ENCODE peak calls at places on chromosomes 3 and 15, in seven cellular contexts. J is adrenal gland, V is cardiac muscle cell, E is colonic mucosa, N is tibial artery, Y is psoas muscle, B is right atrium auricular region. S is an unnamed sample.
A peak's percentile ranks its signal among the peaks of the same experiment; 100 is the strongest.

GRCh38 chr3:45473841-45474240 is 85.5 kb downstream of the LARS2 start:
- DNase-seq in E (no peak), V (no peak), N (no peak), Y (peak; percentile 28), J (no peak), B (no peak), S (no peak)

GRCh38 chr3:121418182-121418581 is 127.6 kb downstream of the POLQ start:
- DNase-seq in V (no peak), N (no peak), Y (no peak), E (no peak), J (no peak), B (no peak), S (no peak)

GRCh38 chr3:164608554-164609276 is 469.6 kb downstream of the SI start:
- DNase-seq in B (no peak), Y (no peak), E (no peak), V (no peak), J (no peak), N (no peak), S (no peak)

GRCh38 chr3:50254577-50255250 is 14.2 kb upstream of the SEMA3B start:
- DNase-seq in B (peak; percentile 91), V (no peak), Y (peak; percentile 65), E (no peak), N (peak; percentile 83), J (no peak), S (no peak)

GRCh38 chr15:88920186-88920891 is 7.2 kb upstream of the MFGE8 start:
- DNase-seq in V (no peak), N (no peak), Y (peak; percentile 50), B (peak; percentile 56), J (no peak), E (no peak), S (peak; percentile 69)

GRCh38 chr15:59396660-59397059 is 24.0 kb upstream of the MYO1E start:
- DNase-seq in N (no peak), J (no peak), E (no peak), B (no peak), V (no peak), Y (no peak), S (no peak)

GRCh38 chr3:12285003-12285555 is 3.8 kb upstream of the PPARG start:
- DNase-seq in J (no peak), N (no peak), V (no peak), Y (no peak), E (no peak), B (no peak), S (no peak)

GRCh38 chr3:86787091-86787490 is 203.9 kb downstream of the VGLL3 start:
- DNase-seq in V (no peak), E (no peak), Y (no peak), B (no peak), J (no peak), N (no peak), S (no peak)

GRCh38 chr15:59453474-59454215 is 15.7 kb downstream of the FAM81A start:
- DNase-seq in J (no peak), E (no peak), B (no peak), N (no peak), V (no peak), Y (no peak), S (no peak)

GRCh38 chr3:56928379-56929068 is 126.8 kb upstream of the ARHGEF3 start:
- DNase-seq in V (no peak), B (no peak), Y (no peak), J (no peak), N (no peak), E (no peak), S (peak; percentile 67)

GRCh38 chr3:182690163-182690562 is 103.1 kb upstream of the ATP11B start:
- DNase-seq in Y (no peak), V (no peak), E (no peak), B (no peak), N (no peak), J (no peak), S (no peak)

GRCh38 chr3:100533176-100533575 is 40.8 kb downstream of the TMEM45A start:
- DNase-seq in E (no peak), B (no peak), J (no peak), N (no peak), Y (no peak), V (no peak), S (no peak)

GRCh38 chr15:74326759-74327158 is 40.7 kb downstream of the CYP11A1 start:
- DNase-seq in N (no peak), Y (no peak), V (no peak), E (no peak), J (peak; percentile 85), B (no peak), S (no peak)

GRCh38 chr3:139552632-139553335 is 13.2 kb upstream of the RBP1 start:
- DNase-seq in B (no peak), N (no peak), Y (no peak), E (no peak), V (no peak), J (no peak), S (no peak)

GRCh38 chr3:183937601-183938286 is 53.1 kb upstream of the PARL start:
- DNase-seq in V (no peak), N (no peak), B (no peak), J (no peak), E (no peak), Y (no peak), S (no peak)

GRCh38 chr15:62063851-62064635 is 2.7 kb upstream of the C2CD4A start:
- DNase-seq in J (no peak), Y (no peak), B (no peak), N (no peak), E (no peak), V (no peak), S (no peak)

GRCh38 chr15:34055868-34056595 is 17.0 kb upstream of the AVEN start:
- DNase-seq in E (no peak), B (no peak), J (no peak), N (no peak), Y (no peak), V (no peak), S (no peak)

DNA sequence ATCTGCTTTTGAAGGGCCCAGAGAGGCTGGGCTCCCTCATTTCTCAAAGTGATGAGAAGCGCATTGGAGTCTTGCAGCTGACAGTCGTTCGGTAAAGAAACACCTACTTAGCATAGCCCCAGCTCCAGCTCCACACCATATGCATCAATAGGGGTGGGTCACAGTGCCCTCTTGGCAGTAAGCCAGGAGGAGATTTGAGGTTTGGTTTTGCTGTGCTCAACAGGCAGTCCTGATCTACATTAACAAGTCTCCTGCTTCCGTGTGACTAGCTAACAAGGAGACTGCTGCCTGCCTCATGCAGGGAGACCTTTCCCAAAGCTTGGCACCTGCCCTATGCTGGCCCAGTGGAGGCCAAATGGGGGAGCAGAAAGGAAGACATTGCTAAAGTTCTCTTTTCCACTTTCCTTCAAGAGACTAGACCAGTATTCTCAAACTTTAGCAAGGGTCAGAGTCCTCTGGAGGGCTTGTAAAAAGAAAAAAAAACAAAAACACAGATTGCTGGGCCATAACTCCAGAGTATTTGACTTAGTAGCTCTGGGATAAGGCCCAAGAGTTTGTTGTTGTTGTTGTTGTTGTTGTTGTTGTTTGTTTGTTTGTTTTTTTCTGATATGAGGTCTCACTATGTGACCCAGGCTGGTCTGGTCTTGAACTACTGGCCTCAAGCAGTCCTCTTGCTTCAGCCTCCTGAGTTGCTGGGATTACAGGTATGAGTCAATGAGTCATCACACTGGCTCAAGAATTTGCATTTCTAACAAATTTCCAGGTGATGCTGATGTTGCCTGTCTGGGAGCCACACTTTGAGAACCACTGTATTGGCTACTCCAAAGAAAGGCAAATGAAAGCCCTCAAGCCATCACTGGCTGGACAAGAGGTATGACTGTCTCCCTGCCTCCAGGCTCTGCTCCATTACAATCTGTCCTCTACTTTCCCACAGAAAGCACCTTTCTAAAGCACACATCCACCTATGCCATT is 294.9 kb downstream of the RORA start:
- DNase-seq in N (no peak), V (no peak), J (no peak), E (no peak), B (no peak), Y (no peak), S (no peak)
- H3K27ac ChIP-seq in N (peak overlapping the region; percentile 26), V (no peak overlapping the region), J (no peak overlapping the region), E (no peak overlapping the region), B (no peak overlapping the region), Y (peak overlapping the region; percentile 60), S (no peak overlapping the region)

GRCh38 chr3:52049503-52049902 is 6.9 kb downstream of the DUSP7 start:
- DNase-seq in N (no peak), E (no peak), Y (no peak), V (no peak), J (no peak), B (no peak), S (no peak)
- H3K27ac ChIP-seq in N (peak overlapping the region; percentile 90), E (no peak overlapping the region), Y (no peak overlapping the region), V (peak overlapping the region; percentile 53), J (no peak overlapping the region), B (peak overlapping the region; percentile 15), S (peak overlapping the region; percentile 53)

DNA sequence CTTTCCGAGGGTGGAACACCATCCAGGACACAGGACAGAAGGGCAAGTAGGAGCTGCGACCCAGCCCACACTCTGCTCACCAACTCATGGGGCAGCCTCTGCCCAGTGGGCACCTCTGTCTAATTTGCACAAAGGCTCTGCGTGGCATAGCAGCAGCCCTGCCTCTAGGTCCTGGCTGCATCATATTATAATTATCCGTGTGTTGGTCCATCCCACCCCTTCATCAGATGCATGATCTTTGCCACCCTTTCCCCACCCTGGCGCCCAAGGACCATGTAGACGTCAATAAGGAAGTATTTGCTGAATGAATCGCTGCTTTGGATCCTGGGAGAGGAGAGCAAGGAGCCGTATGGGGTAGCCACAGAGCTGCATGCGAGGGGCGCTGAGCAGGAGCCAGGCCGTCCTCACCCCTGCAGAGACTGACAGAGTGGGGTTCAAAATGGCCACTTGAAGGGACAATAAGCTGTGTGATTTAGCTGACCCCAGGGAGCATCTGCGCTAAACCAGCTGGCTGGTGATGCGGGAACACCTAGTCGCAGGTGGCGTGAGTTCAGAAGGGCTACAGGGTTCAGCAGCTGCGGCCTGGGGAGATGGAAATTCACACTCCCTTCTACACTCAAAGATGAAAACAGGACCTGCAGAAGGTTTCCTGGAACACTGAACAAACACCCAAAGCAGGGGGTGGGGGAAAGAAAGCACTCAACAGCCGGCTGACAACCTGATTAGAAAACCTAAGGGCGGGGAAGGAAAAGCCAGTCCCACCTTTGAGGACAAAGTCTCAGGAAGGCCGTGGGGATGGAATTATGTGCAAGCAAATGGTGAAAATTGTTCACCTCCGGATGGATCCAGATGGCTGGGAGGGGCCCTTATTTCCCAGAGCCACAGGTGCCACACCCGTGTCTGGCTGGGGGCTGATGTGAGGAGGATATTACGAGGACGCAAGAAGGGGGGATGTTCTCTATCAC is 6.4 kb downstream of the MGLL start:
- DNase-seq in B (no peak), N (no peak), Y (no peak), E (peak; percentile 93), J (no peak), V (no peak), S (no peak)
- H3K27ac ChIP-seq in B (peak overlapping the region; percentile 89), N (no peak overlapping the region), Y (peak overlapping the region; percentile 93), E (peak overlapping the region; percentile 90), J (no peak overlapping the region), V (no peak overlapping the region), S (no peak overlapping the region)

GRCh38 chr3:123406598-123406997 is 42.3 kb downstream of the ADCY5 start:
- DNase-seq in J (peak; percentile 38), N (peak; percentile 84), Y (peak; percentile 57), B (peak; percentile 78), V (peak; percentile 73), E (peak; percentile 54), S (no peak)

GRCh38 chr3:123401836-123402530 is 46.9 kb downstream of the ADCY5 start:
- DNase-seq in E (no peak), V (no peak), N (peak; percentile 64), B (peak; percentile 69), J (no peak), Y (no peak), S (no peak)

GRCh38 chr3:123405936-123406510 is 42.9 kb downstream of the ADCY5 start:
- DNase-seq in V (no peak), Y (no peak), B (no peak), N (no peak), E (no peak), J (no peak), S (no peak)

GRCh38 chr3:123405021-123405420 is 43.9 kb downstream of the ADCY5 start:
- DNase-seq in N (no peak), B (no peak), V (no peak), Y (no peak), E (no peak), J (no peak), S (no peak)

GRCh38 chr3:123404391-123404790 is 44.5 kb downstream of the ADCY5 start:
- DNase-seq in V (no peak), Y (no peak), N (no peak), J (no peak), B (no peak), E (no peak), S (no peak)
- H3K27ac ChIP-seq in V (no peak overlapping the region), Y (no peak overlapping the region), N (peak overlapping the region; percentile 89), J (peak overlapping the region; percentile 54), B (peak overlapping the region; percentile 92), E (peak overlapping the region; percentile 39), S (no peak overlapping the region)